ENCODE peak calls at places on chromosomes 1 and 21, in ten cellular contexts. O, P, E, R, B, S, Y, H, G and C are unnamed samples.

GRCh38 chr1:35615440-35615839 is 25.9 kb downstream of the PSMB2 start:
- DNase-seq in O (no peak), P (no peak), E (no peak), R (no peak), B (no peak), S (no peak), Y (no peak), H (no peak), G (no peak), C (no peak)

GRCh38 chr1:69671363-69672010 is 103.8 kb downstream of the LRRC7 start:
- DNase-seq in O (no peak), P (no peak), E (no peak), R (no peak), B (no peak), S (peak), Y (no peak), H (no peak), G (no peak), C (no peak)

GRCh38 chr1:17122449-17123194 is 3.4 kb upstream of the PADI2 start:
- DNase-seq in O (no peak), P (peak), E (no peak), R (no peak), B (no peak), S (no peak), Y (no peak), H (no peak), G (peak), C (no peak)

GRCh38 chr1:155175281-155175926 is 1.8 kb downstream of the TRIM46 start:
- DNase-seq in O (no peak), P (no peak), E (no peak), R (no peak), B (no peak), S (no peak), Y (no peak), H (no peak), G (no peak), C (peak)

GRCh38 chr1:228282329-228283042 is 74.6 kb downstream of the OBSCN start:
- DNase-seq in O (no peak), P (peak), E (no peak), R (no peak), B (no peak), S (no peak), Y (no peak), H (no peak), G (no peak), C (no peak)

GRCh38 chr1:164610528-164611222 is 51.7 kb downstream of the PBX1 start:
- DNase-seq in O (no peak), P (no peak), E (no peak), R (no peak), B (no peak), S (no peak), Y (no peak), H (no peak), G (no peak), C (no peak)

GRCh38 chr1:42173155-42173933 is 8.8 kb upstream of the GUCA2A start:
- DNase-seq in O (peak), P (peak), E (no peak), R (peak), B (peak), S (peak), Y (no peak), H (peak), G (peak), C (peak)

GRCh38 chr1:42949312-42950145 is 9.1 kb downstream of the SLC2A1 start:
- DNase-seq in O (no peak), P (no peak), E (no peak), R (no peak), B (no peak), S (no peak), Y (no peak), H (peak), G (no peak), C (no peak)

GRCh38 chr1:21321963-21322680 is 31.9 kb upstream of the ECE1 start:
- DNase-seq in O (no peak), P (no peak), E (no peak), R (no peak), B (no peak), S (no peak), Y (no peak), H (no peak), G (no peak), C (no peak)

GRCh38 chr1:221274373-221274772 is 395.1 kb downstream of the HLX start:
- DNase-seq in O (no peak), P (no peak), E (no peak), R (no peak), B (no peak), S (no peak), Y (no peak), H (peak), G (no peak), C (no peak)

GRCh38 chr1:111989531-111990025 is at the start of gene KCND3:
- DNase-seq in O (no peak), P (peak), E (no peak), R (no peak), B (no peak), S (no peak), Y (no peak), H (peak), G (no peak), C (peak)

GRCh38 chr1:179183857-179184256 is 45.6 kb downstream of the ABL2 start:
- DNase-seq in O (no peak), P (no peak), E (no peak), R (no peak), B (no peak), S (no peak), Y (no peak), H (no peak), G (no peak), C (no peak)

GRCh38 chr1:42258218-42258617 is 76.8 kb downstream of the FOXJ3 start:
- DNase-seq in O (no peak), P (no peak), E (no peak), R (no peak), B (no peak), S (no peak), Y (no peak), H (no peak), G (no peak), C (no peak)

GRCh38 chr1:90434460-90434859 is 282.6 kb downstream of the BARHL2 start:
- DNase-seq in O (no peak), P (no peak), E (no peak), R (no peak), B (no peak), S (no peak), Y (no peak), H (peak), G (no peak), C (no peak)

GRCh38 chr1:230501845-230502244 is 75.7 kb upstream of the PGBD5 start:
- DNase-seq in O (no peak), P (no peak), E (no peak), R (no peak), B (peak), S (no peak), Y (no peak), H (peak), G (no peak), C (no peak)

GRCh38 chr1:182377175-182377574 is 14.4 kb downstream of the GLUL start:
- DNase-seq in O (no peak), P (peak), E (no peak), R (no peak), B (no peak), S (no peak), Y (no peak), H (no peak), G (no peak), C (no peak)

GRCh38 chr1:232629250-232630046 is 485 bp downstream of the SIPA1L2 start:
- DNase-seq in O (no peak), P (peak), E (no peak), R (peak), B (no peak), S (peak), Y (no peak), H (peak), G (no peak), C (peak)

GRCh38 chr21:37829447-37829846 is 86.8 kb downstream of the KCNJ6 start:
- DNase-seq in O (no peak), P (peak), E (no peak), R (no peak), B (peak), S (no peak), Y (no peak), H (peak), G (no peak), C (no peak)

GRCh38 chr1:53188099-53188498 is 8.5 kb upstream of the CPT2 start:
- DNase-seq in O (no peak), P (peak), E (no peak), R (no peak), B (no peak), S (no peak), Y (no peak), H (no peak), G (no peak), C (no peak)

GRCh38 chr21:43958364-43959158 is 53.5 kb upstream of the TRAPPC10 start:
- DNase-seq in O (no peak), P (no peak), E (no peak), R (no peak), B (no peak), S (no peak), Y (no peak), H (no peak), G (no peak), C (no peak)